ENCODE peak calls at places on chromosomes 11 and 22, in six cellular contexts. I is A549, T is GM12878, N is K562, W is SK-N-SH, O is HepG2. B is an unnamed sample.

GRCh38 chr11:33779849-33780528 is 5.7 kb upstream of the FBXO3 start:
- DNase-seq in I (no peak), T (no peak), N (no peak), W (no peak), O (peak), B (no peak)

GRCh38 chr22:20887375-20887774 is 28.6 kb downstream of the SNAP29 start:
- DNase-seq in I (peak), T (no peak), N (peak), W (peak), O (no peak), B (no peak)

GRCh38 chr11:106179048-106179447 is 101.6 kb downstream of the AASDHPPT start:
- DNase-seq in I (no peak), T (no peak), N (no peak), W (no peak), O (no peak), B (no peak)

GRCh38 chr11:32385998-32386397 is 49.3 kb downstream of the WT1 start:
- DNase-seq in I (peak), T (no peak), N (peak), W (peak), O (peak), B (no peak)

GRCh38 chr11:68653486-68654430 is 30.6 kb upstream of the GAL start:
- DNase-seq in I (no peak), T (no peak), N (no peak), W (no peak), O (no peak), B (no peak)

GRCh38 chr11:104254347-104254746 is 90.4 kb upstream of the PDGFD start:
- DNase-seq in I (peak), T (no peak), N (peak), W (peak), O (peak), B (peak)

GRCh38 chr11:59463176-59463575 is 6.4 kb downstream of the OR4D6 start:
- DNase-seq in I (no peak), T (no peak), N (no peak), W (no peak), O (no peak), B (no peak)

GRCh38 chr11:25838918-25839611 is 492.9 kb upstream of the ANO3 start:
- DNase-seq in I (no peak), T (no peak), N (no peak), W (no peak), O (no peak), B (no peak)

GRCh38 chr22:46369716-46370583 is 34.4 kb downstream of the TRMU start:
- DNase-seq in I (no peak), T (no peak), N (no peak), W (no peak), O (no peak), B (no peak)

GRCh38 chr11:2791139-2791520 is 91.3 kb upstream of the KCNQ1OT1 start:
- DNase-seq in I (no peak), T (no peak), N (no peak), W (no peak), O (no peak), B (no peak)

GRCh38 chr22:42791721-42792452 is 65.2 kb downstream of the ARFGAP3 start:
- DNase-seq in I (no peak), T (no peak), N (no peak), W (no peak), O (no peak), B (no peak)

GRCh38 chr11:22795914-22796313 is 33.7 kb downstream of the SVIP start:
- DNase-seq in I (no peak), T (no peak), N (peak), W (no peak), O (no peak), B (no peak)

GRCh38 chr11:59097113-59097708 is 9.8 kb upstream of the FAM111B start:
- DNase-seq in I (peak), T (no peak), N (peak), W (peak), O (peak), B (peak)

GRCh38 chr11:85406316-85406715 is 220.8 kb downstream of the DLG2 start:
- DNase-seq in I (no peak), T (no peak), N (no peak), W (no peak), O (no peak), B (no peak)

GRCh38 chr11:3807856-3808845 is at the start of gene PGAP2:
- DNase-seq in I (peak), T (no peak), N (peak), W (peak), O (peak), B (peak)

GRCh38 chr11:130178441-130178971 is 18.9 kb downstream of the ST14 start:
- DNase-seq in I (no peak), T (no peak), N (no peak), W (no peak), O (no peak), B (no peak)

GRCh38 chr22:27336151-27337090 is 465.1 kb downstream of the MN1 start:
- DNase-seq in I (no peak), T (no peak), N (no peak), W (no peak), O (no peak), B (peak)
- TF ChIP-seq CHD2 in I (no peak), T (no peak), N (no peak), W (no peak), O (no peak), B (no peak)

DNA sequence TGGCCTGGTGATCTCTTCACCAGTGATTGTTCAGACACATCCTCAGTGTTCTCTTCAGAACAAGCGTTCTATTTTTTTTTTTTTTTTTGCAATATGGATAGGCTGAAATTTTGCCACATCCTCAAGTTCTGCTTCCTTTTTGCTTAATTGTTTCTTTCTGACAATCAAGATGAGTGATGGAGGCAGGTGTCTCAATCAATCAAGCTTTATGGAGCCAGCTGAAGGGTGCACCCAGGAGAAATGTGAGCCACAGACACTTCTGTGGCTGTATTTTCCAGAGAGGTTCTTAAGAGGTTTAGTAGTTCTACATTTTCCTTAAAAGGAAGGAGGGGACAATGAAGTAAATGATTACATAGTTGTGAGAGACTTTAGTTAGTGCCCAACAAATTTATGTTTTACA is 43.9 kb upstream of the ASPHD2 start:
- DNase-seq in I (no peak), T (no peak), N (no peak), W (no peak), O (no peak), B (no peak)
- TF ChIP-seq EP300 in I (no peak), T (no peak), N (no peak), W (no peak), O (no peak), B (no peak)

GRCh38 chr22:32378703-32379272 is 21.1 kb downstream of the RFPL3 start:
- DNase-seq in I (peak), T (no peak), N (peak), W (peak), O (peak), B (peak)
- TF ChIP-seq CHD2 in I (no peak), T (no peak), N (no peak), W (no peak), O (no peak), B (no peak)

DNA sequence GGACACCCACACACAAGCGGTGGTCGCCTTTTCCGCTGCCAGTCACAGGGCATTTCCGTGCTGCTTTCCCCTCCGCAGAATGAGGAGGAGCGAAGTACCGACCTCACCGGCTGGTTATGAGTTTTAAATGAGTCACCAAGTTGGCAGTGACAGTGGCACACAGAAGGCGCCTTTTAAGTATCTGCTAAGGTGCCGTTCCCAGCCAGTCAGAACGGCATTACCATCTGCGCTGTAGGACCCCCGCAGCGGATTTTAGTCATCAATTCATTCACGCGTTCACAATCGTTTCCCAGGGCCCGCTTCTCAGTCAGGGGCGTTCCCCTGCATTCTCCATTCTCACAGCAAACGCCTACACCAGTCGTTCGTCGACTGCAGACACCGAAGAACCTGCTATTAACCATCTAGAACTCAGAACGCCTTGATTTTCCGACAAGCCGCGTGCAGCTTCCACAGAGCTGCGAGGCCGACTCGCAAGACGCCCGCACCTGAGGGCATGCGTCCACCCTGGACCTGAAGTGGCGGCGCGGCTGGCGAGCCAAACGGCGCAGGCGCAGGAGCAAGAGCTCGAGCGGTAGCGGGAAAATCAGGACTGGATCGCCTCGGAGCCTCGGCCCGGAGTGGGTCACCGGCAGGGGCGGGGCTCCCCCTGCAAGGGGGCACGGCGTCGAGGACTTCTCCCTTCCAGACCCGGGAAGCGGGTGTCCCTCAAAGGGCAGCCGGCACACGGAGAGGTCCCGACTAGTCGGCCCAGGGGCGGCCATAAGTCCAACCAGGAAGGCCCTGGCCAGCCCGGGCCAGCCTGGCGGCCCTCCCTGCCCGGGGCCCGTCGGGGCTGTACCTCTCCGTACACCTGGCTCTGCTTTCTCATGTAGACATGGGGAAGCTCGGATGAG is 642 bp downstream of the CYP2R1 start:
- DNase-seq in I (peak), T (no peak), N (peak), W (peak), O (no peak), B (peak)
- TF ChIP-seq EP300 in I (no peak), T (no peak), N (no peak), W (no peak), O (no peak), B (no peak)

B was measured in H1.